ENCODE peak calls at places on chromosomes 12 and 14, in eight cellular contexts. M is NCI-H2081; O is stimulated activated CD8-positive, alpha-beta memory T cell treated with anti-CD3 and anti-CD28 coated beads, Interleukin-12 subunit alpha, Interleukin-12 subunit beta, amount 100 ng/mL, for 4 hours; T is HFF-Myc; V is GM06990; H is endothelial cell; L is RCC 7860; D is CD4-positive, alpha-beta T cell. N is an unnamed sample.

GRCh38 chr12:116027551-116027821 is 250.0 kb downstream of the MED13L start:
- DNase-seq in M (no peak), O (no peak), T (no peak), V (no peak), H (no peak), L (no peak), D (no peak), N (no peak)

GRCh38 chr12:79983969-79984629 is 49.2 kb upstream of the PPP1R12A start:
- DNase-seq in M (no peak), O (no peak), T (peak), V (no peak), H (no peak), L (peak), D (no peak), N (no peak)

GRCh38 chr14:37903561-37904191 is 304.0 kb upstream of the SSTR1 start:
- DNase-seq in M (peak), O (no peak), T (peak), V (no peak), H (peak), L (peak), D (no peak), N (no peak)

GRCh38 chr12:104720346-104721064 is 237.6 kb downstream of the SLC41A2 start:
- DNase-seq in M (no peak), O (peak), T (no peak), V (peak), H (no peak), L (no peak), D (peak), N (no peak)

GRCh38 chr12:116135209-116135930 is 142.1 kb downstream of the MED13L start:
- DNase-seq in M (peak), O (no peak), T (no peak), V (no peak), H (no peak), L (peak), D (no peak), N (no peak)

GRCh38 chr14:63308723-63309317 is 9.9 kb downstream of the GPHB5 start:
- DNase-seq in M (peak), O (no peak), T (no peak), V (no peak), H (peak), L (no peak), D (no peak), N (no peak)

GRCh38 chr12:75735853-75736252 is 224.4 kb upstream of the KRR1 start:
- DNase-seq in M (no peak), O (no peak), T (no peak), V (no peak), H (no peak), L (no peak), D (no peak), N (no peak)

GRCh38 chr14:24411468-24412454 is 13.0 kb downstream of the NYNRIN start:
- DNase-seq in M (peak), O (no peak), T (no peak), V (no peak), H (peak), L (no peak), D (no peak), N (no peak)

GRCh38 chr12:69844836-69845235 is 19.8 kb downstream of the MYRFL start:
- DNase-seq in M (no peak), O (no peak), T (no peak), V (no peak), H (no peak), L (no peak), D (no peak), N (no peak)

GRCh38 chr12:92464911-92465310 is 237.9 kb upstream of the PLEKHG7 start:
- DNase-seq in M (no peak), O (no peak), T (no peak), V (no peak), H (no peak), L (no peak), D (no peak), N (no peak)

GRCh38 chr14:68734231-68734732 is 58.6 kb downstream of the ZFP36L1 start:
- DNase-seq in M (no peak), O (peak), T (no peak), V (peak), H (no peak), L (no peak), D (peak), N (no peak)

GRCh38 chr12:87778065-87778464 is 251.1 kb downstream of the C12orf50 start:
- DNase-seq in M (no peak), O (no peak), T (no peak), V (no peak), H (no peak), L (no peak), D (no peak), N (no peak)

GRCh38 chr14:68384881-68385280 is 408.0 kb downstream of the ZFP36L1 start:
- DNase-seq in M (no peak), O (no peak), T (no peak), V (no peak), H (no peak), L (no peak), D (no peak), N (no peak)

GRCh38 chr12:12133259-12133658 is 62.5 kb downstream of the BCL2L14 start:
- DNase-seq in M (no peak), O (no peak), T (no peak), V (no peak), H (no peak), L (no peak), D (no peak), N (no peak)

GRCh38 chr12:112025808-112026375 is 12.7 kb downstream of the ERP29 start:
- DNase-seq in M (no peak), O (no peak), T (no peak), V (no peak), H (no peak), L (no peak), D (no peak), N (no peak)

GRCh38 chr12:34287437-34287836 is 265.1 kb downstream of the ALG10 start:
- DNase-seq in M (no peak), O (no peak), T (no peak), V (no peak), H (no peak), L (no peak), D (no peak), N (no peak)

GRCh38 chr14:72743626-72744025 is 150.3 kb downstream of the DPF3 start:
- DNase-seq in M (no peak), O (no peak), T (no peak), V (no peak), H (no peak), L (no peak), D (no peak), N (no peak)

GRCh38 chr14:100900837-100901390 is 2.6 kb downstream of the RTL1 start:
- DNase-seq in M (peak), O (no peak), T (no peak), V (no peak), H (peak), L (no peak), D (no peak), N (no peak)

GRCh38 chr14:61320806-61321384 is 484 bp upstream of the PRKCH start:
- DNase-seq in M (peak), O (no peak), T (no peak), V (no peak), H (no peak), L (no peak), D (no peak), N (no peak)

GRCh38 chr12:65675141-65675621 is 149.1 kb upstream of the HMGA2 start:
- DNase-seq in M (no peak), O (no peak), T (no peak), V (no peak), H (no peak), L (no peak), D (no peak), N (no peak)

GRCh38 chr12:50287271-50287670 is 4.0 kb upstream of the LIMA1 start:
- DNase-seq in M (no peak), O (no peak), T (no peak), V (no peak), H (no peak), L (no peak), D (no peak), N (no peak)

GRCh38 chr12:132280436-132280835 is 49.0 kb downstream of the GALNT9 start:
- DNase-seq in M (no peak), O (no peak), T (no peak), V (no peak), H (no peak), L (no peak), D (no peak), N (no peak)

GRCh38 chr14:56474419-56475022 is 105.1 kb upstream of the TMEM260 start:
- DNase-seq in M (peak), O (no peak), T (peak), V (no peak), H (peak), L (peak), D (no peak), N (no peak)

GRCh38 chr14:102279688-102280348 is 25.1 kb downstream of the MOK start:
- DNase-seq in M (no peak), O (no peak), T (peak), V (peak), H (no peak), L (peak), D (no peak), N (no peak)

GRCh38 chr14:75258079-75258802 is 20.4 kb upstream of the FOS start:
- DNase-seq in M (no peak), O (no peak), T (no peak), V (no peak), H (no peak), L (no peak), D (no peak), N (no peak)

GRCh38 chr14:77053046-77053841 is 24.7 kb upstream of the IRF2BPL start:
- DNase-seq in M (no peak), O (peak), T (no peak), V (peak), H (peak), L (peak), D (peak), N (peak)

GRCh38 chr12:27528788-27529187 is 4.8 kb downstream of the PPFIBP1 start:
- DNase-seq in M (no peak), O (no peak), T (no peak), V (no peak), H (no peak), L (no peak), D (no peak), N (no peak)

GRCh38 chr12:109604902-109605536 is 31.4 kb downstream of the MVK start:
- DNase-seq in M (peak), O (no peak), T (no peak), V (no peak), H (no peak), L (no peak), D (no peak), N (no peak)

GRCh38 chr12:132761032-132761910 is at the start of gene ANKLE2:
- DNase-seq in M (peak), O (peak), T (peak), V (peak), H (peak), L (peak), D (peak), N (no peak)

N was measured in NCI-H1436 treated with DMSO at 0.1 percent for 48 hours.